ENCODE peak calls at places on chromosomes 3 and 15, in five cellular contexts. One of them, this sample, is unnamed.

GRCh38 chr3:149270180-149270579 is 48.6 kb upstream of the CP start:
- DNase-seq in GDM1: no peak
- DNase-seq in NCI-H1105: no peak
- DNase-seq in neuronal stem cell: no peak
- DNase-seq in tibial artery: no peak
- DNase-seq in this sample: no peak

GRCh38 chr3:183779896-183780450 is 45.4 kb downstream of the MAP6D1 start:
- DNase-seq in GDM1: peak
- DNase-seq in NCI-H1105: no peak
- DNase-seq in neuronal stem cell: no peak
- DNase-seq in tibial artery: no peak
- DNase-seq in this sample: no peak

GRCh38 chr3:179898024-179898423 is 138.7 kb downstream of the PEX5L start:
- DNase-seq in GDM1: no peak
- DNase-seq in NCI-H1105: peak
- DNase-seq in neuronal stem cell: peak
- DNase-seq in tibial artery: no peak
- DNase-seq in this sample: no peak

GRCh38 chr3:52310861-52311566 is 5.1 kb upstream of the DNAH1 start:
- DNase-seq in GDM1: no peak
- DNase-seq in NCI-H1105: no peak
- DNase-seq in neuronal stem cell: no peak
- DNase-seq in tibial artery: no peak
- DNase-seq in this sample: no peak

GRCh38 chr15:34993877-34994276 is 5.8 kb upstream of the ZNF770 start:
- DNase-seq in GDM1: no peak
- DNase-seq in NCI-H1105: no peak
- DNase-seq in neuronal stem cell: no peak
- DNase-seq in tibial artery: no peak
- DNase-seq in this sample: no peak

GRCh38 chr3:14532691-14533456 is 7.3 kb downstream of the GRIP2 start:
- DNase-seq in GDM1: no peak
- DNase-seq in NCI-H1105: no peak
- DNase-seq in neuronal stem cell: no peak
- DNase-seq in tibial artery: peak
- DNase-seq in this sample: no peak

GRCh38 chr3:43223670-43224364 is 62.5 kb upstream of the SNRK start:
- DNase-seq in GDM1: no peak
- DNase-seq in NCI-H1105: no peak
- DNase-seq in neuronal stem cell: no peak
- DNase-seq in tibial artery: no peak
- DNase-seq in this sample: no peak

GRCh38 chr3:160346511-160346910 is 52.5 kb downstream of the IFT80 start:
- DNase-seq in GDM1: no peak
- DNase-seq in NCI-H1105: no peak
- DNase-seq in neuronal stem cell: no peak
- DNase-seq in tibial artery: no peak
- DNase-seq in this sample: no peak

GRCh38 chr3:127774647-127775046 is 47.7 kb downstream of the MGLL start:
- DNase-seq in GDM1: no peak
- DNase-seq in NCI-H1105: no peak
- DNase-seq in neuronal stem cell: no peak
- DNase-seq in tibial artery: no peak
- DNase-seq in this sample: no peak

GRCh38 chr15:78457101-78457500 is 19.1 kb downstream of the IREB2 start:
- DNase-seq in GDM1: no peak
- DNase-seq in NCI-H1105: no peak
- DNase-seq in neuronal stem cell: no peak
- DNase-seq in tibial artery: no peak
- DNase-seq in this sample: no peak

This sample was measured in stimulated activated CD4-positive, alpha-beta T cell treated with anti-CD3 and anti-CD28 coated beads, Interleukin-2, amount 100 ng/mL, for 48 hours.